ENCODE peak calls at places on chromosome 15, in five cellular contexts. One of them, this sample, is unnamed.

GRCh38 chr15:99962006-99962561 is 228.8 kb upstream of the LYSMD4 start:
- DNase-seq in fibroblast of the aortic adventitia: no peak
- DNase-seq in HFFc6: no peak
- DNase-seq in endothelial cell: no peak
- DNase-seq in posterior cingulate gyrus: no peak
- DNase-seq in this sample: no peak

GRCh38 chr15:69394556-69395282 is 19.4 kb upstream of the KIF23 start:
- DNase-seq in posterior cingulate gyrus: peak
- DNase-seq in HFFc6: peak
- DNase-seq in fibroblast of the aortic adventitia: peak
- DNase-seq in endothelial cell: peak
- DNase-seq in this sample: peak

GRCh38 chr15:63815796-63816533 is 17.8 kb downstream of the HERC1 start:
- DNase-seq in HFFc6: no peak
- DNase-seq in fibroblast of the aortic adventitia: peak
- DNase-seq in posterior cingulate gyrus: no peak
- DNase-seq in endothelial cell: no peak
- DNase-seq in this sample: no peak

GRCh38 chr15:25784876-25785642 is 78.1 kb downstream of the ATP10A start:
- DNase-seq in endothelial cell: no peak
- DNase-seq in posterior cingulate gyrus: no peak
- DNase-seq in fibroblast of the aortic adventitia: peak
- DNase-seq in HFFc6: peak
- DNase-seq in this sample: peak

GRCh38 chr15:73844356-73844755 is 29.0 kb upstream of the TBC1D21 start:
- DNase-seq in fibroblast of the aortic adventitia: no peak
- DNase-seq in endothelial cell: no peak
- DNase-seq in HFFc6: no peak
- DNase-seq in posterior cingulate gyrus: no peak
- DNase-seq in this sample: peak

GRCh38 chr15:71596672-71597071 is 213.7 kb upstream of the NR2E3 start:
- DNase-seq in posterior cingulate gyrus: peak
- DNase-seq in endothelial cell: no peak
- DNase-seq in fibroblast of the aortic adventitia: peak
- DNase-seq in HFFc6: no peak
- DNase-seq in this sample: peak

GRCh38 chr15:69046781-69047180 is 32.3 kb downstream of the NOX5 start:
- DNase-seq in posterior cingulate gyrus: no peak
- DNase-seq in HFFc6: no peak
- DNase-seq in endothelial cell: no peak
- DNase-seq in fibroblast of the aortic adventitia: no peak
- DNase-seq in this sample: no peak

GRCh38 chr15:31870336-31871158 is 159.8 kb upstream of the CHRNA7 start:
- DNase-seq in endothelial cell: peak
- DNase-seq in HFFc6: peak
- DNase-seq in fibroblast of the aortic adventitia: peak
- DNase-seq in posterior cingulate gyrus: peak
- DNase-seq in this sample: peak

GRCh38 chr15:56038015-56038414 is 44.6 kb upstream of the NEDD4 start:
- DNase-seq in endothelial cell: no peak
- DNase-seq in fibroblast of the aortic adventitia: peak
- DNase-seq in posterior cingulate gyrus: no peak
- DNase-seq in HFFc6: peak
- DNase-seq in this sample: no peak

GRCh38 chr15:78108300-78109084 is 16.1 kb downstream of the SH2D7 start:
- DNase-seq in HFFc6: peak
- DNase-seq in posterior cingulate gyrus: peak
- DNase-seq in endothelial cell: peak
- DNase-seq in fibroblast of the aortic adventitia: peak
- DNase-seq in this sample: peak

GRCh38 chr15:62588930-62589655 is 424.0 kb upstream of the C2CD4B start:
- DNase-seq in fibroblast of the aortic adventitia: peak
- DNase-seq in HFFc6: no peak
- DNase-seq in posterior cingulate gyrus: no peak
- DNase-seq in endothelial cell: no peak
- DNase-seq in this sample: peak

GRCh38 chr15:47066386-47066785 is 650.9 kb upstream of the SEMA6D start:
- DNase-seq in endothelial cell: no peak
- DNase-seq in fibroblast of the aortic adventitia: no peak
- DNase-seq in posterior cingulate gyrus: no peak
- DNase-seq in HFFc6: no peak
- DNase-seq in this sample: no peak

GRCh38 chr15:77966540-77967290 is 110.8 kb downstream of the TBC1D2B start:
- DNase-seq in HFFc6: peak
- DNase-seq in posterior cingulate gyrus: peak
- DNase-seq in endothelial cell: peak
- DNase-seq in fibroblast of the aortic adventitia: peak
- DNase-seq in this sample: peak

GRCh38 chr15:71570736-71571135 is 239.6 kb upstream of the NR2E3 start:
- DNase-seq in HFFc6: no peak
- DNase-seq in posterior cingulate gyrus: no peak
- DNase-seq in endothelial cell: no peak
- DNase-seq in fibroblast of the aortic adventitia: no peak
- DNase-seq in this sample: no peak

GRCh38 chr15:74384566-74385441 is 17.4 kb upstream of the CYP11A1 start:
- DNase-seq in posterior cingulate gyrus: no peak
- DNase-seq in HFFc6: peak
- DNase-seq in fibroblast of the aortic adventitia: peak
- DNase-seq in endothelial cell: no peak
- DNase-seq in this sample: peak

GRCh38 chr15:70857547-70858265 is 3.7 kb upstream of the LARP6 start:
- DNase-seq in posterior cingulate gyrus: no peak
- DNase-seq in endothelial cell: no peak
- DNase-seq in fibroblast of the aortic adventitia: peak
- DNase-seq in HFFc6: no peak
- DNase-seq in this sample: no peak

GRCh38 chr15:48899793-48900192 is 21.9 kb downstream of the EID1 start:
- DNase-seq in HFFc6: no peak
- DNase-seq in posterior cingulate gyrus: no peak
- DNase-seq in endothelial cell: no peak
- DNase-seq in fibroblast of the aortic adventitia: no peak
- DNase-seq in this sample: no peak

GRCh38 chr15:29034151-29034550 is 148.4 kb downstream of the APBA2 start:
- DNase-seq in fibroblast of the aortic adventitia: no peak
- DNase-seq in endothelial cell: no peak
- DNase-seq in HFFc6: no peak
- DNase-seq in posterior cingulate gyrus: no peak
- DNase-seq in this sample: peak

GRCh38 chr15:44066211-44066827 is 128.8 kb downstream of the FRMD5 start:
- DNase-seq in HFFc6: peak
- DNase-seq in fibroblast of the aortic adventitia: peak
- DNase-seq in posterior cingulate gyrus: no peak
- DNase-seq in endothelial cell: peak
- DNase-seq in this sample: no peak

GRCh38 chr15:101296418-101297405 is 1.7 kb upstream of the SNRPA1 start:
- DNase-seq in HFFc6: peak
- DNase-seq in posterior cingulate gyrus: no peak
- DNase-seq in endothelial cell: no peak
- DNase-seq in fibroblast of the aortic adventitia: no peak
- DNase-seq in this sample: no peak